ENCODE peak calls at places on chromosomes 4 and X, in ten cellular contexts. L, P, U, Z, E, Q, I, A, Y and R are unnamed samples. For H3K4me1, the result is how much of the 10 kb centered on the place peaks cover.

GRCh38 chrX:112808651-112809050 is 32.0 kb downstream of the AMOT start:
- DNase-seq in L (no peak), P (no peak), Y (no peak), I (no peak), U (no peak), E (no peak), A (no peak), Q (no peak), Z (no peak), R (no peak)

GRCh38 chr4:144399927-144400326 is 246.0 kb upstream of the HHIP start:
- DNase-seq in L (no peak), A (no peak), Y (peak), E (no peak), U (no peak), I (peak), P (no peak), Z (peak), Q (no peak), R (peak)

GRCh38 chrX:82335772-82336171 is 1133.9 kb downstream of the SH3BGRL start:
- DNase-seq in Z (no peak), U (no peak), A (no peak), E (no peak), L (no peak), I (no peak), Q (no peak), Y (peak), P (no peak), R (no peak)

GRCh38 chrX:150446995-150447394 is 83.9 kb downstream of the MAMLD1 start:
- DNase-seq in Q (no peak), A (no peak), E (no peak), P (no peak), Y (no peak), U (no peak), I (peak), Z (peak), L (no peak), R (no peak)

GRCh38 chr4:125368161-125368560 is 53.4 kb downstream of the FAT4 start:
- DNase-seq in A (no peak), Q (no peak), E (no peak), P (no peak), Y (peak), Z (peak), U (no peak), L (no peak), I (peak), R (no peak)

GRCh38 chr4:41104155-41104554 is 110.2 kb downstream of the APBB2 start:
- DNase-seq in Y (no peak), Z (no peak), E (no peak), I (no peak), Q (no peak), U (no peak), P (no peak), A (no peak), L (no peak), R (no peak)

GRCh38 chrX:127558811-127559210 is 493.4 kb downstream of the ACTRT1 start:
- DNase-seq in I (no peak), A (no peak), E (no peak), Z (no peak), U (no peak), L (no peak), Y (no peak), P (no peak), Q (no peak), R (no peak)

GRCh38 chrX:148385471-148385870 is 114.9 kb upstream of the AFF2 start:
- DNase-seq in Q (no peak), Z (no peak), E (no peak), A (no peak), U (no peak), I (no peak), P (no peak), Y (no peak), L (no peak), R (no peak)

GRCh38 chr4:22301253-22301652 is 214.6 kb downstream of the ADGRA3 start:
- DNase-seq in E (no peak), Z (no peak), Y (no peak), Q (no peak), A (no peak), P (no peak), U (no peak), L (no peak), I (no peak), R (no peak)

GRCh38 chr4:125368684-125369083 is 53.9 kb downstream of the FAT4 start:
- DNase-seq in A (no peak), Z (peak), E (no peak), L (no peak), U (no peak), Y (peak), P (no peak), Q (no peak), I (peak), R (no peak)

GRCh38 chr4:174365018-174365587 is 81.4 kb downstream of the CEP44 start:
- DNase-seq in E (no peak), L (no peak), Q (no peak), Y (peak), U (no peak), Z (peak), I (peak), A (no peak), P (no peak), R (no peak)

GRCh38 chr4:7366180-7366957 is 68.4 kb downstream of the PSAPL1 start:
- DNase-seq in Y (no peak), Z (no peak), Q (no peak), I (no peak), L (no peak), A (no peak), P (no peak), U (no peak), E (no peak), R (no peak)

GRCh38 chrX:17860179-17860780 is 818 bp downstream of the RAI2 start:
- DNase-seq in A (peak), L (no peak), E (no peak), I (no peak), U (no peak), Y (no peak), Q (no peak), Z (no peak), P (peak), R (peak)

GRCh38 chr4:76851375-76851774 is 46.6 kb downstream of the SOWAHB start:
- DNase-seq in L (no peak), I (no peak), Y (no peak), E (no peak), A (no peak), P (no peak), Z (no peak), Q (no peak), U (no peak), R (no peak)

GRCh38 chr4:142721187-142721586 is 124.9 kb downstream of the INPP4B start:
- DNase-seq in I (peak), Q (no peak), L (no peak), A (no peak), E (no peak), Y (peak), P (no peak), Z (peak), U (no peak), R (no peak)

GRCh38 chrX:44012484-44013096 is 39.4 kb upstream of the NDP start:
- DNase-seq in Q (peak), P (no peak), A (peak), L (no peak), Y (peak), I (peak), U (peak), Z (peak), E (peak), R (no peak)

GRCh38 chrX:55486736-55487135 is 2.9 kb downstream of the USP51 start:
- DNase-seq in I (peak), E (no peak), L (no peak), Q (no peak), A (no peak), Y (peak), Z (no peak), U (peak), P (peak), R (no peak)

GRCh38 chrX:69424161-69424560 is 80.0 kb upstream of the NALF2 start:
- DNase-seq in Q (no peak), P (peak), A (no peak), E (no peak), L (no peak), U (no peak), Y (peak), Z (no peak), I (peak), R (no peak)

GRCh38 chrX:107678957-107679740 is 50.8 kb downstream of the PRPS1 start:
- DNase-seq in E (no peak), Q (peak), Y (no peak), A (peak), I (peak), U (peak), L (peak), Z (peak), P (peak), R (peak)

GRCh38 chrX:118974908-118975671 is 672 bp downstream of the LONRF3 start:
- DNase-seq in Z (no peak), A (peak), P (peak), I (peak), L (peak), Y (peak), E (no peak), U (peak), Q (peak), R (peak)

GRCh38 chr4:16843831-16844508 is 54.5 kb downstream of the LDB2 start:
- DNase-seq in P (no peak), L (no peak), E (no peak), Y (no peak), Z (peak), I (peak), Q (no peak), U (no peak), A (no peak), R (no peak)

GRCh38 chr4:89221175-89221867 is 86.3 kb downstream of the GPRIN3 start:
- DNase-seq in L (no peak), Y (no peak), I (peak), Z (no peak), E (no peak), U (no peak), P (no peak), A (no peak), Q (no peak), R (no peak)

GRCh38 chr4:13711233-13711775 is 83.8 kb upstream of the BOD1L1 start:
- DNase-seq in Z (no peak), A (no peak), U (no peak), P (no peak), E (no peak), I (no peak), Y (no peak), L (no peak), Q (no peak), R (no peak)

GRCh38 chr4:79913581-79913980 is 159.4 kb downstream of the ANTXR2 start:
- DNase-seq in P (no peak), A (no peak), L (no peak), U (no peak), E (no peak), Y (no peak), Z (peak), I (peak), Q (no peak), R (no peak)

GRCh38 chrX:105635794-105636193 is 186.5 kb upstream of the NRK start:
- DNase-seq in E (no peak), L (no peak), I (no peak), U (no peak), Q (no peak), A (no peak), Z (no peak), P (no peak), Y (peak), R (no peak)

GRCh38 chr4:67765928-67766327 is 11.7 kb upstream of the GNRHR start:
- DNase-seq in P (no peak), Q (no peak), I (no peak), L (no peak), A (no peak), Z (no peak), Y (peak), E (no peak), U (no peak), R (no peak)

GRCh38 chrX:41412261-41413167 is 34.6 kb upstream of the NYX start:
- DNase-seq in P (no peak), E (no peak), Q (no peak), Z (no peak), U (no peak), I (no peak), A (no peak), L (no peak), Y (no peak), R (peak)

GRCh38 chr4:80931645-80932215 is 98.8 kb upstream of the BMP3 start:
- DNase-seq in E (no peak), U (no peak), Q (no peak), Z (no peak), I (peak), L (no peak), A (no peak), Y (no peak), P (no peak), R (no peak)

GRCh38 chr4:127162741-127163140 is 470.0 kb upstream of the INTU start:
- DNase-seq in P (no peak), Q (no peak), U (no peak), I (peak), E (no peak), L (no peak), A (no peak), Y (no peak), Z (peak), R (no peak)

GRCh38 chr4:184848510-184848909 is 22.7 kb upstream of the ACSL1 start:
- DNase-seq in P (no peak), Z (no peak), A (no peak), U (no peak), Q (no peak), L (no peak), Y (no peak), E (no peak), I (no peak), R (no peak)

GRCh38 chr4:74873545-74874295 is 59.2 kb upstream of the PARM1 start:
- DNase-seq in Z (no peak), L (no peak), U (no peak), A (no peak), P (peak), Y (no peak), I (peak), E (no peak), Q (no peak), R (no peak)
- H3K27ac ChIP-seq in Z (no peak), L (no peak), U (peak), A (no peak), P (peak), Y (no peak), I (no peak), E (peak), Q (peak), R (peak)

DNA sequence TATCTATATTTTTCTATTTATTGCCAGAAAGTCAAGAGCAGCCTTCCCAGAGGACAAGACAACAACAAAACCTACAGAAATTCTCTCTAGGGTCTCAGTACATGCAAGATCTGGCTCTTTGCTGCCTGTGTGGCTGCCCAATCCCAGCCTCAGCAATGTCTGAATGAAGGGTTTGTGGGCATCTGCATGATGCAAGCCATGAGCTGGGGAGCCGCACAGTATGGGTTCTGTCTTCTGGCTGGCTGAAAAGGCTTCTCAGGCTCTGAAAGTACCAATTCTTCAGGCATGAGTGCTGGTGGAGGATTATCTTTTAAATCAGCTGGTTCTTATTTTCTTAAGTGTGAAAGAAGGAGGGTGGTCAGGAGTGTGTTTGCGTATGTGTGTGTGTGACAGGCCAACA is 104.6 kb downstream of the PDGFRA start:
- DNase-seq in Q (no peak), U (no peak), P (no peak), A (no peak), Y (no peak), E (no peak), L (no peak), Z (no peak), I (no peak), R (no peak)
- H3K4me1 ChIP-seq in Q (under half), U (under half), P (under half), A (under half), Y (under half), E (under half), L (under half), Z (under half), I (under half), R (under half)

GRCh38 chr4:123606336-123606735 is 209.7 kb downstream of the SPRY1 start:
- DNase-seq in E (no peak), P (no peak), U (no peak), Y (no peak), I (no peak), Z (no peak), A (no peak), L (no peak), Q (no peak), R (no peak)
- H3K27ac ChIP-seq in E (no peak), P (no peak), U (no peak), Y (no peak), I (no peak), Z (no peak), A (no peak), L (no peak), Q (no peak), R (no peak)

DNA sequence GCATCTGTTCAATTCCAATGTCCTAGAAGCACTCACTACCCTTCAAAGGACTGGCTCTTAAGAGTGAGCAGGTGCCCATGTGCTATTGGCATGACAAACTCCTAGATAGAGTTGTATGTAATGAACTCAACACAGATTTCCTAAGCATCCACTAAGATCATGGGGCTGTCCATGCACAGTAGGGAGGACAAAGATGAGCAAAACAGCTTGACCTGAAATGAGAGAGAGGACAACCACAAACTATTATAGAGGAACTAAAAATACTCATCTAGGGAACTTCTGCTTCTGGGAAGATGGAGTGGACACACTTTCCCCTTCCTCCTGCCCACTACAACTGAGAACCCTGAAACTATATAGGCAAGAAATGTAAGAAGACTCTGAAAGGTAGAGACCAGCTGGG is 20.7 kb upstream of the TMEM128 start:
- DNase-seq in L (no peak), P (no peak), I (no peak), A (no peak), Q (no peak), U (no peak), E (no peak), Y (no peak), Z (no peak), R (no peak)
- H3K4me1 ChIP-seq in L (under half), P (under half), I (under half), A (under half), Q (under half), U (under half), E (under half), Y (under half), Z (under half), R (under half)

DNA sequence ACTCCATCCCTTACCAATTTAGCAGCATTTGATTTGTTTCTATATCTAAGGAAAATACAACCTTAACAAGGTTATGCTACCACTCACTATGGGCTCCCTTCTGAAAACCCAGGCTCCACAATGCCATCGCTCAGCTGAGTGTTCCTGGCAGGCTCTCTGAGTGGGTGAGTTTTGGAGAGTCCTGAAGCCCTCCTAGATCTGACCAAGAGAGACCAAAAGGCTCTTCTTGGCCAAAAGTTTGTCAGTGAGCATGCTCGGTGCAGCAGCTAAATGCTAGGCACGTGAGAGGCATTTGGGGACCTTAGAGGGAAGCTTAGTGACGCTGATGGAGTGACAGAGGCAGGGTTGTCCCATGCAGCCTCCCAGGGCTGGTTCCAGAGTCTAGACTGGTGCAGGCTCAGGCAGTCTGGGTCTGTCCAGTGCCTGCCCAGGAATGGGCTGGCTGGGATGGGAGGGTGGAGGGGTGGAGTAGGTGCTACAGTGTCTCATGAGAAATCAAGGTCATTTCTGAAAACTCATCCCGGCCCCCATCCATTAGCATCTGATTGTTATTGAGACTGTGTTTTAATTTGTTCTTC is 346.8 kb downstream of the NR3C2 start:
- DNase-seq in E (no peak), U (no peak), Q (no peak), Y (no peak), A (no peak), Z (no peak), L (no peak), P (no peak), I (no peak), R (no peak)
- H3K27ac ChIP-seq in E (no peak), U (no peak), Q (no peak), Y (no peak), A (peak), Z (no peak), L (no peak), P (no peak), I (no peak), R (no peak)

GRCh38 chr4:6272863-6273660 is 3.4 kb downstream of the WFS1 start:
- DNase-seq in Z (peak), E (no peak), L (no peak), U (peak), Y (peak), I (peak), Q (no peak), P (no peak), A (no peak), R (no peak)
- H3K4me1 ChIP-seq in Z (under half), E (half or more), L (under half), U (under half), Y (under half), I (under half), Q (half or more), P (under half), A (under half), R (under half)

DNA sequence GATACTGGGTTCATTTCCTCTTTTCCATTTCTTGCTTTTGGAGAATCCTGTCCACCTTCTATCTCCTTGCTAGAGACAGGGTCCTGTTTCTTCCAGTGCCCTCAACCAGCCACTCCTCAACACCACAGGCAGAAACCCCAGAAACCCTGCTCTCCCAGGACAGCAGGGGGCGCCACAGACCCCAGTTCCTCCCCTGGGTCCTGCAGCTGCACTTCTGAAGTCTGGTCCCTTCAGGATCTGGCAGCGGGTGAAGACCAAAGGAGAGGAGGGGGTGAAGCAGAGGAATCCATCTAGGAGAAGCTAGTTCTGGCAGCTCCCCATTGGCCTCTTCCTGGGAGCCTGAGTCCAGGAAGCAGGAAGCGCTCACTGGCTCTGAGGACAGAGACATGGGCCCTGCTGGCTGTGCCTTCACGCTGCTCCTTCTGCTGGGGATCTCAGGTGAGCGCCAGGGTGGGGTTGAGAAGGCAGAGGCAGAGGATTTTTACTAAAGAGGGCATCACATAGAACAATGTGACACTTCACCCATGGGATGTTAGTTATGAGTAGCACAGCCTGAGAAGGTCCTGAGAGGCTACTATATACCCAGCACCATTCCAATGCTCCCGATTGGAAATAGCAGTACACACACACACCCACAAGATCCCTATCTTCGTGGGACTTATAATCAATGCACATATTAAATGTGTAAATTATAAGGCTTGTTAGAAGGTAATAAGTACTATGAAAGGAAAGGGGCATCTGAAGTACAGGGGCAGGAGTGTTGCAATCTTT is at the start of gene PRSS48:
- DNase-seq in U (peak), Y (peak), Q (peak), A (peak), E (no peak), Z (peak), I (peak), P (peak), L (peak), R (no peak)
- H3K27ac ChIP-seq in U (no peak), Y (no peak), Q (no peak), A (no peak), E (no peak), Z (no peak), I (no peak), P (no peak), L (no peak), R (no peak)